ENCODE peak calls at places on chromosomes 2 and 18, in four cellular contexts. U, X, Z and Q are unnamed samples.

GRCh38 chr2:160721089-160722040 is 227.8 kb upstream of the RBMS1 start:
- DNase-seq in U (no peak), X (no peak), Z (no peak), Q (no peak)

GRCh38 chr2:20584637-20585321 is 66.1 kb downstream of the HS1BP3 start:
- DNase-seq in U (peak; percentile 87), X (peak; percentile 93), Z (no peak), Q (peak; percentile 86)

GRCh38 chr18:35949903-35950627 is 22.4 kb upstream of the RMP24 start:
- DNase-seq in U (no peak), X (peak; percentile 48), Z (no peak), Q (peak; percentile 65)

GRCh38 chr2:150571121-150571520 is 83.7 kb upstream of the RND3 start:
- DNase-seq in U (no peak), X (no peak), Z (no peak), Q (no peak)

GRCh38 chr2:121287956-121288355 is 3.0 kb upstream of the TFCP2L1 start:
- DNase-seq in U (no peak), X (no peak), Z (no peak), Q (no peak)

GRCh38 chr2:74146929-74147728 is 583 bp downstream of the BOLA3 start:
- DNase-seq in U (no peak), X (peak; percentile 24), Z (no peak), Q (no peak)

GRCh38 chr2:1010373-1011017 is 59.8 kb downstream of the SNTG2 start:
- DNase-seq in U (no peak), X (no peak), Z (no peak), Q (no peak)

GRCh38 chr18:26545737-26546136 is 2.6 kb downstream of the KCTD1 start:
- DNase-seq in U (no peak), X (no peak), Z (no peak), Q (no peak)

GRCh38 chr2:25063876-25064660 is 22.2 kb downstream of the EFR3B start:
- DNase-seq in U (no peak), X (no peak), Z (no peak), Q (no peak)

GRCh38 chr18:13455470-13455869 is 236.9 kb downstream of the LDLRAD4 start:
- DNase-seq in U (no peak), X (no peak), Z (no peak), Q (no peak)

GRCh38 chr2:10426726-10427567 is 21.2 kb downstream of the ODC1 start:
- DNase-seq in U (no peak), X (no peak), Z (no peak), Q (no peak)

GRCh38 chr2:235597081-235597615 is 103.3 kb downstream of the AGAP1 start:
- DNase-seq in U (no peak), X (no peak), Z (no peak), Q (no peak)

GRCh38 chr2:29587791-29588190 is 333.6 kb downstream of the ALK start:
- DNase-seq in U (no peak), X (no peak), Z (no peak), Q (no peak)

GRCh38 chr2:158456309-158457066 is at the start of the genes CCDC148 and PKP4:
- DNase-seq in U (peak; percentile 86), X (peak; percentile 90), Z (peak; percentile 97), Q (peak; percentile 93)
- TF ChIP-seq CTCF in U (no peak), X (peak; percentile 47), Z (no peak), Q (no peak)

GRCh38 chr2:173571021-173571821 is 216.5 kb downstream of the CDCA7 start:
- DNase-seq in U (peak; percentile 24), X (peak; percentile 35), Z (no peak), Q (peak; percentile 34)
- TF ChIP-seq CTCF in U (peak; percentile 66), X (peak; percentile 55), Z (peak; percentile 24), Q (peak; percentile 75)

GRCh38 chr18:43933177-43933576 is 655.9 kb upstream of the SYT4 start:
- DNase-seq in U (no peak), X (no peak), Z (no peak), Q (no peak)

GRCh38 chr18:43935051-43935412 is 657.7 kb upstream of the SYT4 start:
- DNase-seq in U (no peak), X (no peak), Z (no peak), Q (no peak)

GRCh38 chr18:43932140-43932539 is 654.9 kb upstream of the SYT4 start:
- DNase-seq in U (no peak), X (no peak), Z (no peak), Q (no peak)

GRCh38 chr18:43936176-43936575 is 658.9 kb upstream of the SYT4 start:
- DNase-seq in U (no peak), X (no peak), Z (no peak), Q (no peak)

DNA sequence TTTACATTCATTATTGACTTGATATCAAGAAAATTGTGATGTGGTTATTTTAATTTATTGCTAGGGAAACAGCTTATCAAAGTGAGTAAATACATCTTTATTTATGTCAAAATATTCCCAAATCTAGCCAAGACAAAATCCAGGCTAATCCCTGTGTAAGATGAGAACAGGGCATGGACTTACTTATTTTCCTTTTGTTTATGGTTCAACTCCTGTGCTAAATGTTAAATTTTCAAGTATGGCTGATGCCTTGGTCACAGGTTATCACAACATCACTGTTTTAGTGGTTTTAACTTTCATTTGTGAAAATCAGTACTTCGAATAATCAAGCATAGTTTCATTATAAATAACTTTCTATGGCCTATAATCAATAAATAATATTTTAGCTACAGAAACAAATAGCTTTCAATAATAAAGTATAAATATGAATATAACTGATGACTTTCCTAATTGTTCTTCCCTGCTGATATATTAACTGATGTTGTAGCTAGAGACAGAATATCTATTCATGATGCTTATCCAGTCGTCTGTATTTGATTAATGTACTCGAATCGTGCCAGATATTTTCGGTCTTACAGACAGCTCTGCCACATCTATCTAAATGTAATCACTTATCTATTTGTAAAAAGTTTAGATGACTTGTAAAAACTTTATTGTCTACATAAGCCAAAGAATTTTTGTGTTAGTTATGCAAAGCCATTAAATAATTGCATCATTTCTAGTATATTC is 657.2 kb upstream of the SYT4 start:
- DNase-seq in U (no peak), X (no peak), Z (no peak), Q (no peak)
- TF ChIP-seq CTCF in U (no peak), X (no peak), Z (no peak), Q (no peak)

GRCh38 chr2:61898810-61899209 is 6.7 kb upstream of the COMMD1 start:
- DNase-seq in U (no peak), X (peak; percentile 22), Z (peak; percentile 17), Q (peak; percentile 24)
- TF ChIP-seq CTCF in U (peak; percentile 47), X (peak; percentile 69), Z (no peak), Q (no peak)